ENCODE peak calls at places on chromosomes 6 and 20, in four cellular contexts. One of them, this sample, is unnamed.

GRCh38 chr20:32637738-32638137 is 36.0 kb downstream of the C20orf203 start:
- DNase-seq in breast epithelium: no peak
- DNase-seq in mesothelial cell of epicardium: no peak
- DNase-seq in RWPE1: no peak
- DNase-seq in this sample: no peak

GRCh38 chr20:29298759-29299613 is 1958.5 kb upstream of the DEFB115 start:
- DNase-seq in breast epithelium: no peak
- DNase-seq in mesothelial cell of epicardium: no peak
- DNase-seq in RWPE1: no peak
- DNase-seq in this sample: no peak

GRCh38 chr20:37534401-37535157 is 6.9 kb upstream of the BLCAP start:
- DNase-seq in RWPE1: peak
- DNase-seq in mesothelial cell of epicardium: no peak
- DNase-seq in breast epithelium: no peak
- DNase-seq in this sample: peak

GRCh38 chr6:12718025-12718424 is 1.5 kb downstream of the PHACTR1 start:
- DNase-seq in RWPE1: peak
- DNase-seq in mesothelial cell of epicardium: no peak
- DNase-seq in breast epithelium: no peak
- DNase-seq in this sample: no peak

GRCh38 chr6:36676142-36677058 is 2.1 kb upstream of the CDKN1A start:
- DNase-seq in breast epithelium: no peak
- DNase-seq in mesothelial cell of epicardium: no peak
- DNase-seq in RWPE1: peak
- DNase-seq in this sample: no peak

GRCh38 chr6:78580923-78581322 is 286.4 kb upstream of the IRAK1BP1 start:
- DNase-seq in mesothelial cell of epicardium: no peak
- DNase-seq in RWPE1: no peak
- DNase-seq in breast epithelium: no peak
- DNase-seq in this sample: no peak

GRCh38 chr6:39441301-39441700 is 118.8 kb upstream of the KCNK16 start:
- DNase-seq in RWPE1: no peak
- DNase-seq in breast epithelium: no peak
- DNase-seq in mesothelial cell of epicardium: no peak
- DNase-seq in this sample: no peak

GRCh38 chr20:1465470-1466210 is 1.0 kb downstream of the NSFL1C start:
- DNase-seq in RWPE1: peak
- DNase-seq in breast epithelium: no peak
- DNase-seq in mesothelial cell of epicardium: no peak
- DNase-seq in this sample: no peak

GRCh38 chr6:75213732-75214131 is 7.9 kb upstream of the COL12A1 start:
- DNase-seq in breast epithelium: no peak
- DNase-seq in mesothelial cell of epicardium: no peak
- DNase-seq in RWPE1: no peak
- DNase-seq in this sample: no peak

GRCh38 chr20:49712918-49713778 is 530 bp downstream of the B4GALT5 start:
- DNase-seq in RWPE1: peak
- DNase-seq in mesothelial cell of epicardium: peak
- DNase-seq in breast epithelium: no peak
- DNase-seq in this sample: no peak

GRCh38 chr20:59123011-59123676 is 40.5 kb upstream of the ZNF831 start:
- DNase-seq in mesothelial cell of epicardium: no peak
- DNase-seq in breast epithelium: no peak
- DNase-seq in RWPE1: no peak
- DNase-seq in this sample: no peak

GRCh38 chr6:6494677-6495076 is 93.8 kb upstream of the LY86 start:
- DNase-seq in breast epithelium: no peak
- DNase-seq in mesothelial cell of epicardium: no peak
- DNase-seq in RWPE1: peak
- DNase-seq in this sample: no peak

GRCh38 chr6:279630-280029 is 12.7 kb upstream of the DUSP22 start:
- DNase-seq in mesothelial cell of epicardium: no peak
- DNase-seq in RWPE1: no peak
- DNase-seq in breast epithelium: no peak
- DNase-seq in this sample: no peak

GRCh38 chr20:47799116-47799715 is 13.9 kb upstream of the SULF2 start:
- DNase-seq in breast epithelium: no peak
- DNase-seq in RWPE1: no peak
- DNase-seq in mesothelial cell of epicardium: no peak
- DNase-seq in this sample: no peak

GRCh38 chr6:147849401-147849800 is 340.9 kb downstream of the SAMD5 start:
- DNase-seq in RWPE1: no peak
- DNase-seq in mesothelial cell of epicardium: no peak
- DNase-seq in breast epithelium: no peak
- DNase-seq in this sample: no peak

GRCh38 chr20:20593447-20594170 is 118.8 kb downstream of the RALGAPA2 start:
- DNase-seq in breast epithelium: no peak
- DNase-seq in RWPE1: peak
- DNase-seq in mesothelial cell of epicardium: no peak
- DNase-seq in this sample: peak

GRCh38 chr20:4894981-4895381 is 106.3 kb downstream of the SLC23A2 start:
- DNase-seq in RWPE1: no peak
- DNase-seq in breast epithelium: no peak
- DNase-seq in mesothelial cell of epicardium: no peak
- DNase-seq in this sample: no peak

GRCh38 chr20:37526839-37527637 is 638 bp downstream of the BLCAP start:
- DNase-seq in RWPE1: peak
- DNase-seq in mesothelial cell of epicardium: no peak
- DNase-seq in breast epithelium: no peak
- DNase-seq in this sample: no peak

GRCh38 chr6:161547617-161548016 is 273.8 kb upstream of the AGPAT4 start:
- DNase-seq in breast epithelium: no peak
- DNase-seq in mesothelial cell of epicardium: no peak
- DNase-seq in RWPE1: no peak
- DNase-seq in this sample: no peak

GRCh38 chr6:139409026-139409425 is 34.6 kb upstream of the CITED2 start:
- DNase-seq in RWPE1: no peak
- DNase-seq in breast epithelium: no peak
- DNase-seq in mesothelial cell of epicardium: no peak
- DNase-seq in this sample: no peak

GRCh38 chr6:49543087-49543858 is 7.2 kb upstream of the C6orf141 start:
- DNase-seq in RWPE1: no peak
- DNase-seq in mesothelial cell of epicardium: no peak
- DNase-seq in breast epithelium: no peak
- DNase-seq in this sample: no peak

GRCh38 chr6:166587631-166588413 is 1.3 kb upstream of the RAMACL start:
- DNase-seq in RWPE1: no peak
- DNase-seq in breast epithelium: no peak
- DNase-seq in mesothelial cell of epicardium: no peak
- DNase-seq in this sample: no peak

GRCh38 chr20:49482621-49483017 is at the start of gene KCNB1:
- DNase-seq in breast epithelium: peak
- DNase-seq in RWPE1: peak
- DNase-seq in mesothelial cell of epicardium: peak
- DNase-seq in this sample: no peak

GRCh38 chr6:154352898-154353585 is 3.6 kb downstream of the IPCEF1 start:
- DNase-seq in breast epithelium: no peak
- DNase-seq in mesothelial cell of epicardium: no peak
- DNase-seq in RWPE1: no peak
- DNase-seq in this sample: no peak

GRCh38 chr20:57514273-57514751 is 10.6 kb downstream of the CTCFL start:
- DNase-seq in mesothelial cell of epicardium: peak
- DNase-seq in RWPE1: peak
- DNase-seq in breast epithelium: peak
- DNase-seq in this sample: no peak

GRCh38 chr6:159983641-159984080 is 14.8 kb downstream of the IGF2R start:
- DNase-seq in mesothelial cell of epicardium: no peak
- DNase-seq in RWPE1: no peak
- DNase-seq in breast epithelium: no peak
- DNase-seq in this sample: no peak

GRCh38 chr6:6320901-6321300 is 439 bp upstream of the F13A1 start:
- DNase-seq in RWPE1: peak
- DNase-seq in breast epithelium: no peak
- DNase-seq in mesothelial cell of epicardium: no peak
- DNase-seq in this sample: no peak

This sample was measured in NCI-H1930.